ENCODE peak calls at places on chromosomes 3 and 15, in five cellular contexts. X is lower lobe of right lung, O is IMR-90, B is brain microvascular endothelial cell, E is A549. J is an unnamed sample.

GRCh38 chr3:17478673-17479072 is 263.8 kb downstream of the TBC1D5 start:
- DNase-seq in X (no peak), O (peak), B (peak), E (peak), J (no peak)

GRCh38 chr3:184259878-184260570 is 1.3 kb downstream of the CAMK2N2 start:
- DNase-seq in X (no peak), O (peak), B (peak), E (peak), J (peak)

GRCh38 chr3:98721776-98722175 is 41.4 kb upstream of the ST3GAL6 start:
- DNase-seq in X (no peak), O (no peak), B (no peak), E (no peak), J (no peak)

GRCh38 chr15:100766225-100767001 is 113.2 kb upstream of the ALDH1A3 start:
- DNase-seq in X (no peak), O (no peak), B (no peak), E (no peak), J (no peak)

GRCh38 chr3:50126287-50127211 is 28.6 kb upstream of the SEMA3F start:
- DNase-seq in X (peak), O (peak), B (no peak), E (peak), J (no peak)

GRCh38 chr3:72487946-72488735 is 360.1 kb downstream of the SHQ1 start:
- DNase-seq in X (no peak), O (peak), B (no peak), E (no peak), J (no peak)

GRCh38 chr3:133633439-133633838 is 28.3 kb downstream of the TOPBP1 start:
- DNase-seq in X (no peak), O (no peak), B (no peak), E (no peak), J (no peak)

GRCh38 chr15:88174571-88174970 is 82.0 kb downstream of the NTRK3 start:
- DNase-seq in X (no peak), O (no peak), B (no peak), E (no peak), J (no peak)

GRCh38 chr15:78620021-78620838 is 566 bp downstream of the CHRNA3 start:
- DNase-seq in X (no peak), O (no peak), B (no peak), E (peak), J (no peak)

GRCh38 chr3:66953934-66954333 is 44.2 kb upstream of the KBTBD8 start:
- DNase-seq in X (no peak), O (no peak), B (no peak), E (no peak), J (no peak)

GRCh38 chr15:67105991-67106763 is 40.8 kb downstream of the SMAD3 start:
- DNase-seq in X (no peak), O (no peak), B (no peak), E (no peak), J (no peak)

GRCh38 chr15:85583404-85584390 is 203.3 kb downstream of the AKAP13 start:
- DNase-seq in X (peak), O (peak), B (no peak), E (peak), J (peak)

GRCh38 chr3:177050466-177051237 is 146.6 kb downstream of the TBL1XR1 start:
- DNase-seq in X (no peak), O (peak), B (peak), E (peak), J (peak)

GRCh38 chr3:145015243-145015642 is 1043.6 kb downstream of the DIPK2A start:
- DNase-seq in X (no peak), O (peak), B (peak), E (no peak), J (no peak)

GRCh38 chr3:45365060-45365459 is 23.3 kb upstream of the LARS2 start:
- DNase-seq in X (no peak), O (peak), B (no peak), E (no peak), J (no peak)

GRCh38 chr3:133374706-133375105 is 25.1 kb upstream of the BFSP2 start:
- DNase-seq in X (no peak), O (no peak), B (peak), E (no peak), J (no peak)

GRCh38 chr15:57784081-57784488 is 77.6 kb downstream of the POLR2M start:
- DNase-seq in X (no peak), O (no peak), B (peak), E (peak), J (no peak)

GRCh38 chr3:54863806-54864205 is 64.1 kb downstream of the LRTM1 start:
- DNase-seq in X (no peak), O (no peak), B (no peak), E (no peak), J (no peak)

GRCh38 chr3:189361103-189361835 is 189.5 kb downstream of the TPRG1 start:
- DNase-seq in X (no peak), O (no peak), B (no peak), E (peak), J (no peak)

GRCh38 chr15:92033723-92034122 is 180.2 kb downstream of the SLCO3A1 start:
- DNase-seq in X (no peak), O (no peak), B (no peak), E (no peak), J (no peak)

GRCh38 chr3:14918356-14918860 is 29.0 kb upstream of the NR2C2 start:
- DNase-seq in X (no peak), O (no peak), B (no peak), E (no peak), J (no peak)

GRCh38 chr3:21226086-21226485 is 524.9 kb downstream of the ZNF385D start:
- DNase-seq in X (no peak), O (no peak), B (no peak), E (no peak), J (no peak)

GRCh38 chr3:22245817-22246583 is 495.0 kb upstream of the ZNF385D start:
- DNase-seq in X (no peak), O (no peak), B (no peak), E (no peak), J (no peak)

GRCh38 chr3:144197116-144197515 is 225.5 kb downstream of the DIPK2A start:
- DNase-seq in X (no peak), O (no peak), B (no peak), E (no peak), J (no peak)

GRCh38 chr3:117622130-117622841 is 912.7 kb downstream of the TUSC7 start:
- DNase-seq in X (no peak), O (peak), B (peak), E (peak), J (peak)

GRCh38 chr15:23570466-23570865 is 5.0 kb downstream of the MKRN3 start:
- DNase-seq in X (no peak), O (no peak), B (no peak), E (peak), J (no peak)

GRCh38 chr15:23572844-23573243 is 7.4 kb downstream of the MKRN3 start:
- DNase-seq in X (no peak), O (no peak), B (no peak), E (no peak), J (no peak)

GRCh38 chr15:23578521-23579150 is 13.2 kb downstream of the MKRN3 start:
- DNase-seq in X (no peak), O (no peak), B (no peak), E (peak), J (no peak)

GRCh38 chr15:23576034-23576433 is 10.6 kb downstream of the MKRN3 start:
- DNase-seq in X (no peak), O (no peak), B (no peak), E (no peak), J (no peak)

DNA sequence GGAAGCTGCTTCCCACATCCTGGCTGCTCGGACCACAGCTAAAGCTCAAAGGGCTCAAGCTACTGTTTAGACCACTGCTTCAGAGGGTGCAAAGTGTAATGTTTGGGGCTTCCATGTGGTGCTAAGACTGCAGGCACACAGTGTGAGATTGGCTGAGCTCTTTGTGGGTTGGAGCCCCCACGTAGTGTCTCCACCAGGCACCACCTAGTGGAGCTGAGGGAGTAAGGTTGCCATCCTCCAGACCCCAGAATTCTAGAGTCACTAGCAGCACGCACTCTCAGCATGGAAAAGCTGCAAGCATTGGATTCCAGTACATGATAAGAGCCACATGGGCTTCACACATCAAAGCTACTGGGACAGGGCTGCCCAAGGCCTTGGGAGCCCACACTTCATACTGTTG is 9.3 kb downstream of the MKRN3 start:
- DNase-seq in X (no peak), O (no peak), B (no peak), E (peak), J (no peak)
- TF ChIP-seq CTCF in X (no peak), O (no peak), B (no peak), E (no peak), J (no peak)

GRCh38 chr3:158771982-158772381 is 29.9 kb upstream of the MFSD1 start:
- DNase-seq in X (no peak), O (no peak), B (no peak), E (no peak), J (peak)

GRCh38 chr3:158775001-158775400 is 26.9 kb upstream of the MFSD1 start:
- DNase-seq in X (no peak), O (no peak), B (no peak), E (no peak), J (no peak)

GRCh38 chr3:158775801-158776399 is 26.0 kb upstream of the MFSD1 start:
- DNase-seq in X (no peak), O (peak), B (no peak), E (peak), J (no peak)

GRCh38 chr3:158773166-158773565 is 28.7 kb upstream of the MFSD1 start:
- DNase-seq in X (no peak), O (no peak), B (no peak), E (no peak), J (no peak)

DNA sequence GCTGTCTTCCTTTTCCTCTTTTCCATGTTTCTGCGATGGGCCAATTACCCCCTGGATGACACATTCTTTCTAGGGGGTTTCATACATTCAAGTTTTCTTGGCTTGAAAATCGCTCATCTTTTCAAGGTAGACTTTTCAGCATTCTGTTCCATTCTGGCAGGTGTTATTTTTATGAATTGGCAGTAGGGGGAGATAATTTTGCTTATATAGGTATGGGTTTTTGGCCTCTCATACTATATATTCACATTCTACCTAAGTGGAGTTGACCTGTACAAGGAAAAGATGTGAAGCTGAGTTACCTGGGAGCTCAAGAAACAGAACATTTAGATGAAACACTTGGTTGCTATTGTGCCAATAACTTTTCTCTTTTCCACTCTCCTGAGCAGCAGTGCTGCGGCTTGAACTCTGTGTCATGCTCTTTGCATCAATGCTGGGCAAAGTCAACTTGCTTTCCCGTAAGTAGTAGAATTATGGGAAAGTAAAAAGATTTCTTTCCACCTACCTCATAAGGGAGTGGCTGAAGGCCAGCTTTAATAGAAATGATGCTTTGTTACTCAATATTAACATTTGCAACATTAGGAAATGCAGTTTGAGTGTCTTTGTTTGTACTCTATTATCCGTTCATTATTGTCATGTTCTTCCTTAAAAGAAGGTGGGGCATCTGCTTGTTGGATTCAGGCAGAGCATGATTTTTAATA is 27.9 kb upstream of the MFSD1 start:
- DNase-seq in X (no peak), O (peak), B (no peak), E (peak), J (peak)
- TF ChIP-seq CTCF in X (no peak), O (no peak), B (no peak), E (no peak), J (peak)

GRCh38 chr15:74843445-74843828 is 481 bp upstream of the ULK3 start:
- DNase-seq in X (no peak), O (no peak), B (no peak), E (no peak), J (no peak)

GRCh38 chr15:74843891-74844299 is 939 bp upstream of the ULK3 start:
- DNase-seq in X (no peak), O (no peak), B (no peak), E (no peak), J (no peak)

GRCh38 chr15:74845208-74845568 is 2.2 kb upstream of the ULK3 start:
- DNase-seq in X (no peak), O (no peak), B (no peak), E (no peak), J (no peak)

GRCh38 chr15:74845581-74845980 is 2.6 kb upstream of the ULK3 start:
- DNase-seq in X (no peak), O (no peak), B (no peak), E (no peak), J (no peak)

DNA sequence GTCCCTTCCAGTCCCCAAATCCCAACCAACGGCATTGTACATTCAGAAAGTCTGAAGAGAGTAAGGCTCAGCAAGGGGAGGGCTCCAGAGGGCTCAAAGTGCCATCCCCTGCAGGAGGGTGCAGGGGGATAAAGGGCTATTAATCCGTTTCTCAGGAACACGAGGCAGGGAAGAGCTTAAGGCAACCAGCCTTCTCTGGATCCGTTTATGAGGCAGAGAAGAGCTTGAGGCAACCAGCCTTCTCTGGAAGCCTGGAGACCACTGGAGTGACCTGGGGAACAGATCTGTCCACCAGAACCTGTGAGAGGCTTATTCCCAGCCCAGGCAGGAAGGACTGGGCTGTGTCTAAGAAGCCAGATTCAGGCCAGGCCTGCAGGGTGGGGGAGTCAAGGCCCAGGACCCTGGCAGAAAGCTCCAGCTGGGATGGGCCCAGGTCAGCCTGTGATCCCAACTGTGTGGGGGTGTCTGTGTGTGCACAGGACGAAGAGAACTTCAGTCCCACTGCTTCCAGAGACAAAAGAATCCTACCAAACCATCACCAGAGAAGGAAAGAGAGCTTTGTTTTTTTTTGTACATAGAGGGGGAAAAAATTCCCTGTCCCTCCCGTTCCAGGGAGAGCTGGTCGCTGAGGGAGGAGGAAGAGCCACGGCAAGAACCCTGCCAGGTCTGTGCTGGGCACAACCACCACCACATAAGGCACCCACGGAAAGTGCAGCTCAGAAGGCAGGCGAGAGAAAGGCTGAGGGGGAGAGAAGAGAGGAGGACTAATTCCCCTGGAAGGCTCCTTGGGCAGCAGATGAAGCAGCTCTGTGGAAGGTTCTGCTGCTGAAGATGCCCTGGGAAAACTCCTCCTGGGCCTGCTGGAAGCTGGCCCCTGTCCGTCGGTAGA is 1.6 kb upstream of the ULK3 start:
- DNase-seq in X (no peak), O (no peak), B (no peak), E (no peak), J (no peak)
- TF ChIP-seq CTCF in X (no peak), O (no peak), B (no peak), E (no peak), J (no peak)

DNA sequence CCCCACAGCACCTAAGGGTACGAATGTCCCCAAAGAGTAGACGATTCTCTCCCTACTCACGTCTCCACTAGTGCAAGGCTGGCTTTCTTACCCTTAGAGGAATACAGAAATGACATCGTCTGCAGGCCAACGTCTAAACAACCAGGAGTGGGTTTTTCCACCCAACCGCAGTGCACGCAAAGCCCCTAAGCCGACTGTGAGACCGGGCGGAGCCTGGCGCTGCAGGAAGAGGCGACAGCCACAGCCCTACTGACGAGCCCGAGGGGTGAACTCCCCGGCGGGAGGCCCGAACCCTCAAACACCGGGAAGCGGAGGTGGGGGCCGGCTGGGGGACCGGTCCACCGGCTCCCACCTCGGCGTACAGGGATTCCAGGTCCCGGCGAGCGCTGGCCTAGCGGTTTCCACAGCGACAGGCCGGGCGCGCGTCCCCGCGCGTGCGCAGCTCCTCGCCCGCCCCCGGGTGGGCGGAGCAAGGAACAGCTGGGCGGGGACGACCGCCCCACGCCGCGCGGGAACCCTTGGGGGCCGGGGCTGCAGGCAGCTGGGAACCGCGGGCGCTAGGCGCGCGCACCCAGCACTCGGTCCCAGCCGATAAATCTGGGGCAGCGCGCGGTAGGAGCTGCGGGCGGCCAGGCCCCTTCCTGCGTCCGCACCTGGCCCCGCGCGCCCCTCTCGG is at the start of the genes CEP19 and PIGX:
- DNase-seq in X (peak), O (peak), B (peak), E (peak), J (peak)
- TF ChIP-seq CTCF in X (peak), O (no peak), B (no peak), E (no peak), J (no peak)

DNA sequence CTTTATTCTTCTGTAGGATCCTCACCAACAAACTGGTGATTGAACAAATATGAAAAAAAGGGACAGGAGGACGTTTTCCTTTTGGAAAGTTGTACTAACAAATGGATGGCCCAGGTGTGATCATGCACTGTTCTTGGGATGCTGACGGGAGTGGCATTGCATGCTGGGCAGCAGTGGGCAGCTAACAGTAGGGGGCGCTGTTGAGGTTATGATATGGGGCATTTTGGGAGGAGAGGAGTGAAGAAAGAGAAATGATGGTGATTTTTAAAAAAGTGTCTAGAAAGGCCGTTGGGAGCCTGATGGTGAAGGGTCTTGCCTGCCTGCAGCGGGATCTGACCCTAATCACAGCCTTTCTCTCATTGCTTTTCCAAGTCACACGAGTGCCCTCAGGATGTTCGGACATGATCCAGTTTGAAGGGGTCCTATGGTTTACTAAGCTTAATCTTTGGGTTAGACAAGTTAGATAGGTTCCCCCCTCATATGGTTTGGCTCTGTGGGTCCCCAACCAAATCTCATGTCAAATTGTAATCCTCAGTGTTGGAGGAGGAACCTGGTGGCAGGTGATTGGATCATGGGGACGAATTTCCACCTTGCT is 46.2 kb upstream of the PRTG start:
- DNase-seq in X (no peak), O (no peak), B (no peak), E (peak), J (peak)
- TF ChIP-seq CTCF in X (peak), O (peak), B (peak), E (peak), J (peak)

GRCh38 chr3:31531992-31532586 is 636 bp upstream of the STT3B start:
- DNase-seq in X (peak), O (peak), B (peak), E (peak), J (peak)

GRCh38 chr3:31532587-31533168 is at the start of gene STT3B:
- DNase-seq in X (peak), O (peak), B (peak), E (peak), J (peak)

GRCh38 chr3:31531465-31531991 is 1.2 kb upstream of the STT3B start:
- DNase-seq in X (no peak), O (peak), B (peak), E (no peak), J (no peak)

GRCh38 chr3:31534036-31534435 is 1.3 kb downstream of the STT3B start:
- DNase-seq in X (no peak), O (peak), B (no peak), E (peak), J (no peak)

GRCh38 chr3:31533169-31533870 is 595 bp downstream of the STT3B start:
- DNase-seq in X (peak), O (peak), B (peak), E (peak), J (peak)
- TF ChIP-seq CTCF in X (no peak), O (no peak), B (no peak), E (no peak), J (no peak)

GRCh38 chr15:27850961-27851636 is 248.0 kb downstream of the OCA2 start:
- DNase-seq in X (no peak), O (no peak), B (no peak), E (no peak), J (no peak)

GRCh38 chr15:27851811-27852210 is 247.3 kb downstream of the OCA2 start:
- DNase-seq in X (no peak), O (no peak), B (no peak), E (no peak), J (no peak)

GRCh38 chr15:27847775-27848710 is 251.1 kb downstream of the OCA2 start:
- DNase-seq in X (no peak), O (no peak), B (no peak), E (no peak), J (no peak)

GRCh38 chr15:27846722-27847420 is 252.2 kb downstream of the OCA2 start:
- DNase-seq in X (no peak), O (no peak), B (no peak), E (no peak), J (no peak)

GRCh38 chr15:27850050-27850449 is 249.1 kb downstream of the OCA2 start:
- DNase-seq in X (no peak), O (no peak), B (no peak), E (no peak), J (no peak)
- TF ChIP-seq CTCF in X (no peak), O (no peak), B (no peak), E (no peak), J (no peak)

GRCh38 chr15:48336940-48337339 is 5.7 kb downstream of the DUT start:
- DNase-seq in X (no peak), O (peak), B (no peak), E (no peak), J (peak)
- TF ChIP-seq CTCF in X (peak), O (peak), B (peak), E (peak), J (no peak)

J was measured in Calu3.